ENCODE peak calls at places on chromosomes 11 and 22, in four cellular contexts. R is left lung, P is PC-3, G is nephron progenitor cell. B is an unnamed sample.

GRCh38 chr11:113570906-113571305 is 95.7 kb upstream of the DRD2 start:
- DNase-seq in R (no peak), P (no peak), G (no peak), B (no peak)

GRCh38 chr11:61509058-61510029 is 795 bp downstream of the LRRC10B start:
- DNase-seq in R (peak; percentile 87), P (peak; percentile 78), G (peak; percentile 82), B (no peak)

GRCh38 chr11:118304227-118304808 is at the start of gene CD3E:
- DNase-seq in R (no peak), P (no peak), G (no peak), B (no peak)

GRCh38 chr22:31625661-31626426 is 36.2 kb downstream of the PISD start:
- DNase-seq in R (peak; percentile 79), P (no peak), G (peak; percentile 69), B (no peak)

GRCh38 chr11:117824571-117825537 is at the start of gene FXYD2:
- DNase-seq in R (no peak), P (no peak), G (no peak), B (no peak)

GRCh38 chr11:72685560-72686480 is 11.6 kb upstream of the PDE2A start:
- DNase-seq in R (no peak), P (no peak), G (no peak), B (no peak)

GRCh38 chr11:57276857-57277505 is 39.9 kb upstream of the APLNR start:
- DNase-seq in R (no peak), P (no peak), G (no peak), B (no peak)

GRCh38 chr11:110989734-110990133 is 255.8 kb upstream of the POU2AF2 start:
- DNase-seq in R (no peak), P (no peak), G (no peak), B (no peak)

GRCh38 chr11:122192634-122193245 is 76.7 kb upstream of the BLID start:
- DNase-seq in R (no peak), P (peak; percentile 53), G (no peak), B (no peak)

GRCh38 chr11:130580372-130580771 is 131.9 kb downstream of the ADAMTS15 start:
- DNase-seq in R (no peak), P (peak; percentile 94), G (no peak), B (peak; percentile 77)

GRCh38 chr22:17734197-17734596 is 40.1 kb downstream of the BID start:
- DNase-seq in R (no peak), P (no peak), G (no peak), B (no peak)

GRCh38 chr11:61054927-61055562 is 47.2 kb upstream of the CD5 start:
- DNase-seq in R (no peak), P (no peak), G (no peak), B (no peak)

GRCh38 chr11:34613462-34614183 is 7.3 kb upstream of the EHF start:
- DNase-seq in R (no peak), P (no peak), G (no peak), B (no peak)

GRCh38 chr22:19238900-19239299 is 52.6 kb downstream of the CLTCL1 start:
- DNase-seq in R (no peak), P (no peak), G (no peak), B (no peak)

GRCh38 chr11:130124096-130124495 is 35.5 kb upstream of the ST14 start:
- DNase-seq in R (peak; percentile 93), P (peak; percentile 96), G (no peak), B (peak; percentile 38)

GRCh38 chr11:60995798-60996197 is 24.3 kb downstream of the CD6 start:
- DNase-seq in R (no peak), P (no peak), G (no peak), B (no peak)

GRCh38 chr22:29813563-29813962 is 24.5 kb downstream of the ASCC2 start:
- DNase-seq in R (no peak), P (peak; percentile 55), G (no peak), B (no peak)

GRCh38 chr11:15692739-15693138 is 578.0 kb downstream of the INSC start:
- DNase-seq in R (no peak), P (no peak), G (no peak), B (no peak)

GRCh38 chr22:30754971-30755759 is 60.5 kb downstream of the OSBP2 start:
- DNase-seq in R (no peak), P (peak; percentile 79), G (peak; percentile 41), B (peak; percentile 76)

GRCh38 chr11:33515347-33515746 is 185.3 kb downstream of the C11orf91 start:
- DNase-seq in R (no peak), P (no peak), G (no peak), B (no peak)

GRCh38 chr11:35781342-35782171 is 119.0 kb downstream of the TRIM44 start:
- DNase-seq in R (no peak), P (peak; percentile 72), G (no peak), B (no peak)

GRCh38 chr11:115961168-115962003 is 457.2 kb upstream of the CADM1 start:
- DNase-seq in R (no peak), P (no peak), G (no peak), B (no peak)

GRCh38 chr11:77153276-77154185 is 25.5 kb downstream of the MYO7A start:
- DNase-seq in R (peak; percentile 48), P (no peak), G (no peak), B (no peak)

GRCh38 chr11:117725048-117725734 is 71.8 kb downstream of the DSCAML1 start:
- DNase-seq in R (no peak), P (no peak), G (no peak), B (no peak)

GRCh38 chr22:50698546-50698945 is 25.9 kb downstream of the SHANK3 start:
- DNase-seq in R (peak; percentile 63), P (no peak), G (no peak), B (no peak)

GRCh38 chr11:77071671-77072605 is 5.2 kb downstream of the CAPN5 start:
- DNase-seq in R (no peak), P (no peak), G (no peak), B (no peak)

GRCh38 chr11:120606116-120607010 is 94.8 kb downstream of the GRIK4 start:
- DNase-seq in R (no peak), P (no peak), G (no peak), B (no peak)

GRCh38 chr22:48265000-48265625 is 1502.7 kb downstream of the TBC1D22A start:
- DNase-seq in R (no peak), P (no peak), G (no peak), B (no peak)

GRCh38 chr22:21713428-21714058 is 22.1 kb downstream of the YPEL1 start:
- DNase-seq in R (no peak), P (peak; percentile 59), G (no peak), B (no peak)

GRCh38 chr11:92225206-92225562 is 566 bp downstream of the FAT3 start:
- DNase-seq in R (peak; percentile 81), P (no peak), G (peak; percentile 59), B (no peak)

GRCh38 chr11:34366522-34366921 is 8.7 kb upstream of the ABTB2 start:
- DNase-seq in R (no peak), P (peak; percentile 70), G (no peak), B (no peak)

GRCh38 chr22:22593964-22594656 is 35.0 kb upstream of the PRAME start:
- DNase-seq in R (no peak), P (peak; percentile 66), G (peak; percentile 72), B (peak; percentile 6)

GRCh38 chr11:128828350-128828749 is 38.7 kb downstream of the KCNJ1 start:
- DNase-seq in R (no peak), P (peak; percentile 16), G (no peak), B (no peak)

GRCh38 chr22:33274941-33275443 is 216.8 kb upstream of the SYN3 start:
- DNase-seq in R (no peak), P (no peak), G (no peak), B (no peak)

DNA sequence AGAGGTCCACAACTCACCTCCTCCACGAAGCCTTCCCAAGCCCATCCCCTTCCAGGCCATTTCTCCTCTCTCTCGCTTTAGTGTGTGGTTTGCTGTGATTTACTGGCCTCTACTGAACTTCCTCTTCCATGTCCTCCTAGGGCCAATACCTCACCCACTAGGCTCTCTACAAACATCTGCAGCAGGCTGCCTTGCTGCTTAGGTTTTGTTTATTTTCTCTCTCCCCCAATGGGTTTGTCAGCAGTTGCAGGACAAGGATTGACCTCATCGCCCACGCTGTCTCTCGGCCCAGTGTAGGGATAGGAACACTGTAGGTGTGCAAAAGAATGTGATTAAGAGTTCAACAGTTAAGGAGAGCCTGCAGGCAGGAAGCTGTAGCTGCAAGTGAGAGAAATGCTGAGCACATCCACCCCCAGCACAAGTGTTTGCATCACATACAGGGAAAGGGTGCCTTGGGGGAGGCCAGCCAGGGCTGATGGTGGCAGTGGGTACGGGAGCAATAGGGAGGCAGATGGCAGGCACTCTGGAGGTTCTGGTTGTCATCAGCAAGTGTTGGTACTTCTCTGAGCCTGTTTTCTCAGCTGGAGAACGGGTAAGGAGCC is 1.4 kb downstream of the PC start:
- DNase-seq in R (peak; percentile 47), P (no peak), G (peak; percentile 26), B (no peak)
- TF ChIP-seq CTCF in R (no peak), P (no peak), G (no peak), B (peak; percentile 39)

DNA sequence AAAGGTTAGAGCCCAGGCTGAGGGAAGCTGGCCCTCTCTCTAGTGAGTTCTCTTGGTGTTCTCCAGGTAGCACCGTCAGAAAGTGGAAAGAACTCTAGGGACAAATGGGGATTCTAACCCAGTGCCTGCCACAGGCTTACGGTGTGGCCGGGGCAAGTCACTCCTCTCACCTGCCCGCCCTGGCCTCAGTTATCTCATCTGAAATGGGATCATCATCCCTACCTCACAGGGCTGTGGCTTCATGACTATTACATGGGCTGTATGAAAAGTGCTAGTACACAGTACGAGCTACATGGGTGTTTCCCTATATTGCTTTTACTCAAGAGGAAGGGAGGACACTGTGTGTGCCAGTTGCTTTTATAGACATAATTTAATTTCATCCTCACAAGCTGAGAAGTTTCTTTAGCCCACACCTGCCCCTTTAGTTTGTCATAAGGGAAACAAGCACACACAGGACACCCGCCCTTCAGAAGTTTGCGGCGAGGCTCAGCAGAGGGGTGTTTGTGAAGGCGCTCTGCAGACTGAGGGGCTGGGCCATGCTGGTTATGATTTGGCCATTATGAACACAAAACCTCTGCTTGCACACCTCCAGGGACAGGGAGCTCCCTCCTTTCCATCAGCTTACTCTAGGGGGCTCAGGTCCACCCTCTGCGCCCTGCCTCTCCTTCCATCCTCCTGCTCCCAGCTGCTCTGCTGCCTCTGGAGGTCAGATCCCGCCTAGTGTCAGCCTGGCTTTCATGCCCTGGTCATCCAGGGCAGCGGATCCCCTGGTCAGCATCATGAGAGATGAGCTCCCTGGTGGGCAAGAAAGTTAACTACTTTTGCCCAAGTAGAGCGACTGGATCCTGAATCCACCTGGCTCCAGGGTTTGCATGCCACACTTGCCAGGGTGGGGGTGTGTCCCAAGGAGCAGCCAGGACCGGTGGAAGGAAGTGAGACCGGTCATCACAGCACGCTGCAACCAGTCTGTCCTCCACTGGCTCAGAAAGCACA is 1.2 kb downstream of the KLHL35 start:
- DNase-seq in R (peak; percentile 50), P (no peak), G (no peak), B (no peak)
- TF ChIP-seq CTCF in R (no peak), P (peak; percentile 11), G (no peak), B (no peak)

GRCh38 chr11:3046190-3046589 is 11.0 kb downstream of the CARS1 start:
- DNase-seq in R (peak; percentile 67), P (peak; percentile 8), G (peak; percentile 23), B (no peak)
- TF ChIP-seq CTCF in R (no peak), P (peak; percentile 42), G (no peak), B (peak; percentile 32)

DNA sequence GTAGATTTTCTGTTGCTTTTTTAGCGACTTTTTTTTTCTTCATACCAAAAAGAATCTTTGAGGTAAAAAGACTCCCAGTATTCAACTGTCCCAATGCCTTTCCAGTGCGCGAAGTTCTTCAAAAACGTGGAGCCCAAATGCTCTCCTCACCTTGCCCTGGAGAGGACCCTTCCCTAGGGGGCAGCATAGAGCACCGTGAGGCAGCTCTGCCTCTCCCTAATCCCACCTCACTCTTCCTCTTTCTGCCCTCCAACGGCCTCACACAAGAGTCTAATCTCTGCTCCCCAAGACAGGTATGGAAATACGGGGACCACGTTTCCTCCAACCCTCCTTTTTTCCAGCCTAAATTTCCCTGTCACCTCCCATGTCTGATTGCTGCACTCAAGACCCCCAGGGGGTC is 117.5 kb upstream of the ALX4 start:
- DNase-seq in R (no peak), P (peak; percentile 2), G (peak; percentile 38), B (no peak)
- TF ChIP-seq CTCF in R (no peak), P (peak; percentile 45), G (peak; percentile 19), B (peak; percentile 17)